ENCODE peak calls at places on chromosome 17, in four cellular contexts. C, U, D and I are unnamed samples.

GRCh38 chr17:29713626-29714025 is 90.9 kb upstream of the CORO6 start:
- ATAC-seq in C (peak), U (peak), D (no peak), I (peak)

GRCh38 chr17:55228683-55229192 is 36.0 kb upstream of the HLF start:
- ATAC-seq in C (no peak), U (no peak), D (no peak), I (no peak)

GRCh38 chr17:49461580-49461979 is 33.5 kb upstream of the NGFR start:
- ATAC-seq in C (no peak), U (no peak), D (no peak), I (no peak)

GRCh38 chr17:1533649-1534325 is 17.4 kb upstream of the INPP5K start:
- ATAC-seq in C (no peak), U (no peak), D (no peak), I (no peak)

GRCh38 chr17:47368262-47368661 is 44.5 kb downstream of the EFCAB13 start:
- ATAC-seq in C (no peak), U (no peak), D (no peak), I (no peak)

GRCh38 chr17:76585048-76585648 is 512 bp downstream of the ST6GALNAC2 start:
- ATAC-seq in C (no peak), U (peak), D (no peak), I (no peak)

GRCh38 chr17:78958556-78959191 is 21.0 kb downstream of the LGALS3BP start:
- ATAC-seq in C (no peak), U (no peak), D (no peak), I (no peak)

GRCh38 chr17:82339634-82340580 is 6.3 kb upstream of the SECTM1 start:
- ATAC-seq in C (no peak), U (no peak), D (no peak), I (peak)

GRCh38 chr17:3659541-3660111 is 8.8 kb downstream of the TAX1BP3 start:
- ATAC-seq in C (no peak), U (no peak), D (no peak), I (no peak)

GRCh38 chr17:37422971-37423625 is 16.4 kb downstream of the TADA2A start:
- ATAC-seq in C (no peak), U (no peak), D (no peak), I (no peak)

GRCh38 chr17:12365805-12366204 is 299.9 kb upstream of the MYOCD start:
- ATAC-seq in C (no peak), U (no peak), D (no peak), I (no peak)

GRCh38 chr17:17767096-17767470 is 69.7 kb downstream of the SREBF1 start:
- ATAC-seq in C (no peak), U (no peak), D (no peak), I (no peak)

GRCh38 chr17:2202302-2202995 is 101.1 kb downstream of the SMG6 start:
- ATAC-seq in C (no peak), U (no peak), D (peak), I (no peak)

GRCh38 chr17:40348562-40349476 is 15.7 kb downstream of the GJD3 start:
- ATAC-seq in C (no peak), U (no peak), D (no peak), I (no peak)

GRCh38 chr17:73683788-73684582 is 39.7 kb upstream of the SDK2 start:
- ATAC-seq in C (no peak), U (no peak), D (no peak), I (no peak)

GRCh38 chr17:47934856-47935255 is 6.5 kb upstream of the PNPO start:
- ATAC-seq in C (no peak), U (no peak), D (no peak), I (no peak)

GRCh38 chr17:78205124-78205775 is 8.8 kb upstream of the BIRC5 start:
- ATAC-seq in C (no peak), U (no peak), D (no peak), I (no peak)

GRCh38 chr17:76079577-76080206 is 710 bp downstream of the ZACN start:
- ATAC-seq in C (peak), U (peak), D (peak), I (peak)

GRCh38 chr17:72735602-72736001 is 356.9 kb downstream of the SLC39A11 start:
- ATAC-seq in C (no peak), U (no peak), D (no peak), I (no peak)

GRCh38 chr17:61815863-61816523 is 47.3 kb downstream of the BRIP1 start:
- ATAC-seq in C (no peak), U (no peak), D (no peak), I (peak)

GRCh38 chr17:76265624-76266243 is 586 bp downstream of the UBALD2 start:
- ATAC-seq in C (no peak), U (peak), D (no peak), I (peak)

GRCh38 chr17:53722407-53722806 is 100.3 kb upstream of the KIF2B start:
- ATAC-seq in C (no peak), U (no peak), D (no peak), I (no peak)

GRCh38 chr17:39104657-39105056 is 46.8 kb downstream of the PLXDC1 start:
- ATAC-seq in C (no peak), U (no peak), D (no peak), I (no peak)

GRCh38 chr17:32699247-32699646 is 177.7 kb downstream of the MYO1D start:
- ATAC-seq in C (no peak), U (no peak), D (no peak), I (no peak)

GRCh38 chr17:4986403-4986802 is 1.1 kb downstream of the CAMTA2 start:
- ATAC-seq in C (no peak), U (no peak), D (no peak), I (peak)

GRCh38 chr17:73643012-73643845 is 1.0 kb downstream of the SDK2 start:
- ATAC-seq in C (peak), U (peak), D (no peak), I (peak)

GRCh38 chr17:8108972-8109668 is 9.2 kb downstream of the ALOXE3 start:
- ATAC-seq in C (no peak), U (no peak), D (no peak), I (no peak)

GRCh38 chr17:4536259-4536741 is 18.9 kb downstream of the MYBBP1A start:
- ATAC-seq in C (peak), U (no peak), D (peak), I (no peak)

GRCh38 chr17:76672270-76672851 is 28.8 kb upstream of the ST6GALNAC1 start:
- ATAC-seq in C (no peak), U (no peak), D (no peak), I (no peak)

GRCh38 chr17:55895112-55895759 is 144.4 kb downstream of the PCTP start:
- ATAC-seq in C (no peak), U (peak), D (no peak), I (no peak)

GRCh38 chr17:1019451-1019850 is 22.5 kb downstream of the TIMM22 start:
- ATAC-seq in C (no peak), U (no peak), D (no peak), I (no peak)

GRCh38 chr17:45930420-45930951 is 36.1 kb downstream of the MAPT start:
- ATAC-seq in C (no peak), U (no peak), D (no peak), I (no peak)

GRCh38 chr17:44781553-44782348 is 23.0 kb downstream of the ADAM11 start:
- ATAC-seq in C (no peak), U (no peak), D (no peak), I (no peak)

GRCh38 chr17:29073520-29073919 is 30.6 kb downstream of the PIPOX start:
- ATAC-seq in C (no peak), U (no peak), D (no peak), I (peak)